ENCODE peak calls at places on chromosomes 6 and 20, in six cellular contexts. One of them, this sample, is unnamed. For H3K4me1, the result is how much of the 10 kb centered on the place peaks cover.

GRCh38 chr6:88967891-88968290 is 4.5 kb upstream of the RNGTT start:
- DNase-seq in H9: no peak
- DNase-seq in mesendoderm: no peak
- DNase-seq in H1: no peak
- DNase-seq in neuronal stem cell: no peak
- DNase-seq in mesenchymal stem cell: no peak
- DNase-seq in this sample: no peak

GRCh38 chr6:43396408-43397149 is 27.1 kb upstream of the ZNF318 start:
- DNase-seq in H9: no peak
- DNase-seq in mesendoderm: no peak
- DNase-seq in H1: no peak
- DNase-seq in neuronal stem cell: no peak
- DNase-seq in mesenchymal stem cell: no peak
- DNase-seq in this sample: no peak

GRCh38 chr6:116218172-116218633 is 35.7 kb downstream of the TSPYL4 start:
- DNase-seq in H9: no peak
- DNase-seq in mesendoderm: no peak
- DNase-seq in H1: no peak
- DNase-seq in neuronal stem cell: no peak
- DNase-seq in mesenchymal stem cell: peak
- DNase-seq in this sample: peak

GRCh38 chr6:117265425-117266266 is at the start of gene VGLL2:
- DNase-seq in H9: peak
- DNase-seq in mesendoderm: peak
- DNase-seq in H1: no peak
- DNase-seq in neuronal stem cell: peak
- DNase-seq in mesenchymal stem cell: peak
- DNase-seq in this sample: peak

GRCh38 chr6:134007077-134007476 is 45.3 kb downstream of the SLC2A12 start:
- DNase-seq in H9: no peak
- DNase-seq in mesendoderm: no peak
- DNase-seq in H1: no peak
- DNase-seq in neuronal stem cell: no peak
- DNase-seq in mesenchymal stem cell: no peak
- DNase-seq in this sample: no peak

GRCh38 chr6:156822747-156823206 is 45.6 kb downstream of the ARID1B start:
- DNase-seq in H9: no peak
- DNase-seq in mesendoderm: no peak
- DNase-seq in H1: no peak
- DNase-seq in neuronal stem cell: no peak
- DNase-seq in mesenchymal stem cell: peak
- DNase-seq in this sample: no peak

GRCh38 chr6:155188707-155189496 is 74.9 kb upstream of the CLDN20 start:
- DNase-seq in H9: no peak
- DNase-seq in mesendoderm: no peak
- DNase-seq in H1: no peak
- DNase-seq in neuronal stem cell: no peak
- DNase-seq in mesenchymal stem cell: peak
- DNase-seq in this sample: peak

GRCh38 chr6:158703121-158703839 is 53.4 kb downstream of the SYTL3 start:
- DNase-seq in H9: no peak
- DNase-seq in mesendoderm: no peak
- DNase-seq in H1: no peak
- DNase-seq in neuronal stem cell: no peak
- DNase-seq in mesenchymal stem cell: no peak
- DNase-seq in this sample: no peak

GRCh38 chr6:155181498-155181897 is 82.3 kb upstream of the CLDN20 start:
- DNase-seq in H9: no peak
- DNase-seq in mesendoderm: no peak
- DNase-seq in H1: no peak
- DNase-seq in neuronal stem cell: no peak
- DNase-seq in mesenchymal stem cell: no peak
- DNase-seq in this sample: no peak

GRCh38 chr20:59452856-59453255 is 151.5 kb upstream of the PHACTR3 start:
- DNase-seq in H9: no peak
- DNase-seq in mesendoderm: no peak
- DNase-seq in H1: no peak
- DNase-seq in neuronal stem cell: no peak
- DNase-seq in mesenchymal stem cell: no peak
- DNase-seq in this sample: no peak

GRCh38 chr6:127880452-127880851 is 20.4 kb downstream of the THEMIS start:
- DNase-seq in H9: no peak
- DNase-seq in mesendoderm: no peak
- DNase-seq in H1: no peak
- DNase-seq in neuronal stem cell: no peak
- DNase-seq in mesenchymal stem cell: no peak
- DNase-seq in this sample: no peak

GRCh38 chr6:89916136-89916920 is 22.1 kb downstream of the GJA10 start:
- DNase-seq in H9: no peak
- DNase-seq in mesendoderm: no peak
- DNase-seq in H1: no peak
- DNase-seq in neuronal stem cell: no peak
- DNase-seq in mesenchymal stem cell: no peak
- DNase-seq in this sample: no peak

GRCh38 chr6:111841822-111842221 is 31.4 kb downstream of the FYN start:
- DNase-seq in H9: no peak
- DNase-seq in mesendoderm: no peak
- DNase-seq in H1: no peak
- DNase-seq in neuronal stem cell: no peak
- DNase-seq in mesenchymal stem cell: no peak
- DNase-seq in this sample: peak

GRCh38 chr20:53636725-53637097 is 43.1 kb upstream of the ZNF217 start:
- DNase-seq in H9: no peak
- DNase-seq in mesendoderm: no peak
- DNase-seq in H1: no peak
- DNase-seq in neuronal stem cell: no peak
- DNase-seq in mesenchymal stem cell: no peak
- DNase-seq in this sample: no peak

GRCh38 chr6:121867095-121867494 is 431.6 kb downstream of the GJA1 start:
- DNase-seq in H9: no peak
- DNase-seq in mesendoderm: no peak
- DNase-seq in H1: no peak
- DNase-seq in neuronal stem cell: no peak
- DNase-seq in mesenchymal stem cell: no peak
- DNase-seq in this sample: no peak

GRCh38 chr6:150813319-150813992 is 52.0 kb upstream of the MTHFD1L start:
- DNase-seq in H9: no peak
- DNase-seq in mesendoderm: peak
- DNase-seq in H1: no peak
- DNase-seq in neuronal stem cell: no peak
- DNase-seq in mesenchymal stem cell: peak
- DNase-seq in this sample: peak

GRCh38 chr6:118558811-118559217 is 10.7 kb downstream of the PLN start:
- DNase-seq in H9: no peak
- DNase-seq in mesendoderm: no peak
- DNase-seq in H1: no peak
- DNase-seq in neuronal stem cell: no peak
- DNase-seq in mesenchymal stem cell: no peak
- DNase-seq in this sample: no peak

GRCh38 chr20:50248104-50248631 is 57.5 kb downstream of the CEBPB start:
- DNase-seq in H9: no peak
- DNase-seq in mesendoderm: no peak
- DNase-seq in H1: no peak
- DNase-seq in neuronal stem cell: no peak
- DNase-seq in mesenchymal stem cell: peak
- DNase-seq in this sample: peak

DNA sequence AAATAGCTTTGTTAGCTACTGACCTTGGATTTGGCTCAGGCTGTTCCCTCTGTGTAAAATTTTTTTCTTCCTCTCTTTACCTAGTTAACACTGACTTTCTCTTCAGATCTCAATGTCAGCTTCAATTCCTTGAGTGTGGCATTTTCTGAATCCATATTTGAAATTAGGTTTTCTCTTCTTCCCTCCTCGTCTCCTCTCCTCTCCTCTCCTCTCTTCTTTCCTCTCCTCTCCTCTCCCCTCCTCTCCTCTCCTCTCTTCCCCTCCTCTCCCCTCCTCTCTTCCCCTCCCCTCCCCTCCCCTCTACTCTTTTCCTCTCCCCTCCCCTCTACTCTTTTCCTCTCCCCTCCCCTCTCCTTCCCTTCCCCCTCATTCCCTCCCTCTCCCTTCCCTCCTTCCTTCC is 453.3 kb downstream of the BMP2 start:
- DNase-seq in H9: no peak
- DNase-seq in mesendoderm: no peak
- DNase-seq in H1: no peak
- DNase-seq in neuronal stem cell: no peak
- DNase-seq in mesenchymal stem cell: no peak
- DNase-seq in this sample: no peak
- H3K4me1 ChIP-seq in H9: under half
- H3K4me1 ChIP-seq in mesendoderm: under half
- H3K4me1 ChIP-seq in H1: under half
- H3K4me1 ChIP-seq in neuronal stem cell: under half
- H3K4me1 ChIP-seq in mesenchymal stem cell: under half
- H3K4me1 ChIP-seq in this sample: under half

GRCh38 chr6:45653117-45653883 is 275.6 kb upstream of the SUPT3H start:
- DNase-seq in H9: no peak
- DNase-seq in mesendoderm: no peak
- DNase-seq in H1: no peak
- DNase-seq in neuronal stem cell: no peak
- DNase-seq in mesenchymal stem cell: no peak
- DNase-seq in this sample: no peak

GRCh38 chr6:45652393-45652792 is 274.7 kb upstream of the SUPT3H start:
- DNase-seq in H9: no peak
- DNase-seq in mesendoderm: no peak
- DNase-seq in H1: no peak
- DNase-seq in neuronal stem cell: no peak
- DNase-seq in mesenchymal stem cell: no peak
- DNase-seq in this sample: no peak

GRCh38 chr6:45655630-45656422 is 278.1 kb upstream of the SUPT3H start:
- DNase-seq in H9: no peak
- DNase-seq in mesendoderm: peak
- DNase-seq in H1: no peak
- DNase-seq in neuronal stem cell: no peak
- DNase-seq in mesenchymal stem cell: peak
- DNase-seq in this sample: peak

GRCh38 chr6:45657243-45657642 is 279.5 kb upstream of the SUPT3H start:
- DNase-seq in H9: no peak
- DNase-seq in mesendoderm: no peak
- DNase-seq in H1: no peak
- DNase-seq in neuronal stem cell: no peak
- DNase-seq in mesenchymal stem cell: peak
- DNase-seq in this sample: peak

DNA sequence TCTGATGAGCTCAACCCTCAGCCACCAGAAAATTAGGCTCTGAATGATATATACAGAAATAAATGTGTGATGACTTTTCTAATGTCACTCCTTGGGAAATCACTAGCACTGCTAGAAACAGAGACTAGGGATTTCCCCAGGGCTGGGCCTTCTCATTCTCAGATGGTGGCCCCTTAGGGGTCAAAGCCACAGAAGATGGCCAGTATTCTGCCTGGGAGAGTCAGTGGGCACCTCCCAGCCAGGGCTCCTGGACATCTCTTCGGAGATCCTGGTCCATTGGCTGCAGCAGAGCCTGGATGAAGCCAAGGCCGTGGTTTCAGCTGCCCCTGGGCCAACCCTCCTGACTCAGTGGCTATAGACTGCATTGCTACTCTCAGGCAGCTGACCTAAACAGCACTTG is 276.9 kb upstream of the SUPT3H start:
- DNase-seq in H9: no peak
- DNase-seq in mesendoderm: no peak
- DNase-seq in H1: no peak
- DNase-seq in neuronal stem cell: no peak
- DNase-seq in mesenchymal stem cell: peak
- DNase-seq in this sample: peak
- H2BK5ac ChIP-seq in H9: no peak
- H2BK5ac ChIP-seq in mesendoderm: no peak
- H2BK5ac ChIP-seq in H1: no peak
- H2BK5ac ChIP-seq in neuronal stem cell: no peak
- H2BK5ac ChIP-seq in mesenchymal stem cell: peak
- H2BK5ac ChIP-seq in this sample: peak

DNA sequence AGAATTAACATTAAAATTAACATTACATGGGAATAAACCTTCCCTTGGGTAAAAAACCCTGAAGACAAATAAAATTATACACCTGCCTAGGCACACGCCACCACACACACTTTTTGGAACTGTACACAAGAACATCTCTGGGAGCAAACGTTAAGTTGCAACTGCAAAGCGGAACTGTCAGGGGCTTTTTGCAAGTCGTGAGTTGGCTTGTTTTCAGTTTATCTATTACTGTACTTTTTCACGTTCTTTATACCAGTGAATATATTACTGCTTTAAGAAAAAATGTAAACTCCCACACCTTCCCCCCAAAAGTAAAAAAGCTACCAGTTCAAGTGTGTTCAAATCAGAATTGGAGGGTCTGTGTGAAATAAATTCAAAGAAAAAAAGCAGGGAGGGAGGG is 65.5 kb upstream of the NFATC2 start:
- DNase-seq in H9: no peak
- DNase-seq in mesendoderm: no peak
- DNase-seq in H1: no peak
- DNase-seq in neuronal stem cell: no peak
- DNase-seq in mesenchymal stem cell: no peak
- DNase-seq in this sample: no peak
- H3K4me1 ChIP-seq in H9: under half
- H3K4me1 ChIP-seq in mesendoderm: under half
- H3K4me1 ChIP-seq in H1: under half
- H3K4me1 ChIP-seq in neuronal stem cell: under half
- H3K4me1 ChIP-seq in mesenchymal stem cell: under half
- H3K4me1 ChIP-seq in this sample: under half

DNA sequence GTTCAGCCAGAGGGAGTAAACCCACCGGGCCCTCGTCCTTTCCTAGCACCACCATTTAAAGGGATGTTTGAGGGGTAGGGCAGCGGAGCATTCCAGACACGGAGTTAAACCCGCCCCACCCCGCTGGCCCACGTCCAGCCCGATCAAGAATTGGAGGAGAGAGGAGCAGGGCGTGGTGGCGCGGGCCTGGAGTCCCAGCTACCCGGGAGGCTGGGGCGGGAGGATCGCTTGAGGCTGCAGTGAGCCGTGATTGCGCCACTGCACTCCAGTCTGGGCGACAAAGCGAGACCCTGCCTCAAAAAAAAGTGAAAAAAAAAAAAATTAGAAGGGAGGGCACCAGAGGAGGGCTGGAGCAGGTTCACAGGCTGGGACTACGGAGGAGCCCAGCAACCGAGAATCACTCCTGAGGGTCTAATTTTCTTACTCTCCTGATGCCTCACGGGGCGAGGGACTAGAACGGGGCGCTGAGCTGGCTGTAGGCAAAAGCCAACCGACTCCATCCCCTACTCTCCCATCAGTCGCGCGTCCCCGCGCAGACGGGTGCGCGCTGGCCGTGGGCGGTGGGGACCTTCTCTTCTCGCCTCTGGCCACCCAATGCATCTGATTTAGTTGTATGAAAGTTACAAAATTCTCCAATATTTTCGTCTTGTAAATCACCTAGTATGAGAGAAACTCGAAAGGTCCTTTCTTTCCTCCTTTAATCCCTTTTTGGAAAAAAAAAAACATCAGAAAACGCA is 6.1 kb upstream of the HSPA1B start:
- DNase-seq in H9: peak
- DNase-seq in mesendoderm: peak
- DNase-seq in H1: no peak
- DNase-seq in neuronal stem cell: peak
- DNase-seq in mesenchymal stem cell: no peak
- DNase-seq in this sample: peak
- H2BK5ac ChIP-seq in H9: no peak
- H2BK5ac ChIP-seq in mesendoderm: peak
- H2BK5ac ChIP-seq in H1: peak
- H2BK5ac ChIP-seq in neuronal stem cell: no peak
- H2BK5ac ChIP-seq in mesenchymal stem cell: no peak
- H2BK5ac ChIP-seq in this sample: peak

This sample was measured in IMR-90.